ENCODE peak calls at places on chromosomes 13 and 19, in four cellular contexts. One of them, this sample, is unnamed.

GRCh38 chr19:2797280-2797679 is 12.0 kb downstream of the THOP1 start:
- DNase-seq in activated CD8-positive, alpha-beta memory T cell treated with anti-CD3 and anti-CD28 coated beads, Interleukin-2, amount 50 U/mL, for 48 hours: no peak
- DNase-seq in NCI-H187: no peak
- DNase-seq in effector memory CD4-positive, alpha-beta T cell: no peak
- DNase-seq in this sample: no peak

GRCh38 chr19:23716792-23717191 is 29.8 kb upstream of the ZNF675 start:
- DNase-seq in NCI-H187: no peak
- DNase-seq in activated CD8-positive, alpha-beta memory T cell treated with anti-CD3 and anti-CD28 coated beads, Interleukin-2, amount 50 U/mL, for 48 hours: no peak
- DNase-seq in effector memory CD4-positive, alpha-beta T cell: no peak
- DNase-seq in this sample: no peak

GRCh38 chr13:81726037-81726726 is 1385.3 kb upstream of the SPRY2 start:
- DNase-seq in NCI-H187: no peak
- DNase-seq in activated CD8-positive, alpha-beta memory T cell treated with anti-CD3 and anti-CD28 coated beads, Interleukin-2, amount 50 U/mL, for 48 hours: no peak
- DNase-seq in effector memory CD4-positive, alpha-beta T cell: no peak
- DNase-seq in this sample: peak

GRCh38 chr19:28118235-28118634 is 1094.7 kb downstream of the UQCRFS1 start:
- DNase-seq in NCI-H187: no peak
- DNase-seq in activated CD8-positive, alpha-beta memory T cell treated with anti-CD3 and anti-CD28 coated beads, Interleukin-2, amount 50 U/mL, for 48 hours: no peak
- DNase-seq in effector memory CD4-positive, alpha-beta T cell: no peak
- DNase-seq in this sample: no peak

GRCh38 chr19:45161715-45162463 is 1.1 kb upstream of the NKPD1 start:
- DNase-seq in activated CD8-positive, alpha-beta memory T cell treated with anti-CD3 and anti-CD28 coated beads, Interleukin-2, amount 50 U/mL, for 48 hours: no peak
- DNase-seq in NCI-H187: no peak
- DNase-seq in effector memory CD4-positive, alpha-beta T cell: no peak
- DNase-seq in this sample: no peak

GRCh38 chr19:28224441-28224840 is 988.5 kb downstream of the UQCRFS1 start:
- DNase-seq in activated CD8-positive, alpha-beta memory T cell treated with anti-CD3 and anti-CD28 coated beads, Interleukin-2, amount 50 U/mL, for 48 hours: no peak
- DNase-seq in effector memory CD4-positive, alpha-beta T cell: no peak
- DNase-seq in NCI-H187: no peak
- DNase-seq in this sample: no peak

GRCh38 chr19:13149628-13150186 is 468 bp downstream of the STX10 start:
- DNase-seq in effector memory CD4-positive, alpha-beta T cell: no peak
- DNase-seq in activated CD8-positive, alpha-beta memory T cell treated with anti-CD3 and anti-CD28 coated beads, Interleukin-2, amount 50 U/mL, for 48 hours: peak
- DNase-seq in NCI-H187: no peak
- DNase-seq in this sample: no peak

GRCh38 chr13:76397413-76397812 is 488.8 kb downstream of the KCTD12 start:
- DNase-seq in NCI-H187: no peak
- DNase-seq in activated CD8-positive, alpha-beta memory T cell treated with anti-CD3 and anti-CD28 coated beads, Interleukin-2, amount 50 U/mL, for 48 hours: no peak
- DNase-seq in effector memory CD4-positive, alpha-beta T cell: no peak
- DNase-seq in this sample: no peak

GRCh38 chr19:1267441-1268391 is 1.4 kb upstream of the CIRBP start:
- DNase-seq in effector memory CD4-positive, alpha-beta T cell: peak
- DNase-seq in NCI-H187: no peak
- DNase-seq in activated CD8-positive, alpha-beta memory T cell treated with anti-CD3 and anti-CD28 coated beads, Interleukin-2, amount 50 U/mL, for 48 hours: no peak
- DNase-seq in this sample: no peak

GRCh38 chr13:78319101-78319627 is 284.2 kb downstream of the POU4F1 start:
- DNase-seq in activated CD8-positive, alpha-beta memory T cell treated with anti-CD3 and anti-CD28 coated beads, Interleukin-2, amount 50 U/mL, for 48 hours: no peak
- DNase-seq in NCI-H187: no peak
- DNase-seq in effector memory CD4-positive, alpha-beta T cell: no peak
- DNase-seq in this sample: peak

GRCh38 chr13:66265446-66265845 is 964.7 kb downstream of the PCDH9 start:
- DNase-seq in NCI-H187: no peak
- DNase-seq in effector memory CD4-positive, alpha-beta T cell: no peak
- DNase-seq in activated CD8-positive, alpha-beta memory T cell treated with anti-CD3 and anti-CD28 coated beads, Interleukin-2, amount 50 U/mL, for 48 hours: no peak
- DNase-seq in this sample: no peak

GRCh38 chr19:13151605-13152355 is 1.6 kb downstream of the IER2 start:
- DNase-seq in NCI-H187: peak
- DNase-seq in effector memory CD4-positive, alpha-beta T cell: peak
- DNase-seq in activated CD8-positive, alpha-beta memory T cell treated with anti-CD3 and anti-CD28 coated beads, Interleukin-2, amount 50 U/mL, for 48 hours: peak
- DNase-seq in this sample: peak

GRCh38 chr19:9877775-9878510 is 42.8 kb downstream of the PIN1 start:
- DNase-seq in effector memory CD4-positive, alpha-beta T cell: no peak
- DNase-seq in activated CD8-positive, alpha-beta memory T cell treated with anti-CD3 and anti-CD28 coated beads, Interleukin-2, amount 50 U/mL, for 48 hours: no peak
- DNase-seq in NCI-H187: no peak
- DNase-seq in this sample: peak

GRCh38 chr13:51523082-51523518 is 61.2 kb upstream of the WDFY2 start:
- DNase-seq in NCI-H187: no peak
- DNase-seq in effector memory CD4-positive, alpha-beta T cell: no peak
- DNase-seq in activated CD8-positive, alpha-beta memory T cell treated with anti-CD3 and anti-CD28 coated beads, Interleukin-2, amount 50 U/mL, for 48 hours: no peak
- DNase-seq in this sample: no peak

GRCh38 chr19:4707956-4708650 is 15.5 kb downstream of the DPP9 start:
- DNase-seq in effector memory CD4-positive, alpha-beta T cell: no peak
- DNase-seq in activated CD8-positive, alpha-beta memory T cell treated with anti-CD3 and anti-CD28 coated beads, Interleukin-2, amount 50 U/mL, for 48 hours: no peak
- DNase-seq in NCI-H187: no peak
- DNase-seq in this sample: no peak

GRCh38 chr13:97880298-97880675 is 73.2 kb upstream of the IPO5 start:
- DNase-seq in activated CD8-positive, alpha-beta memory T cell treated with anti-CD3 and anti-CD28 coated beads, Interleukin-2, amount 50 U/mL, for 48 hours: no peak
- DNase-seq in NCI-H187: no peak
- DNase-seq in effector memory CD4-positive, alpha-beta T cell: no peak
- DNase-seq in this sample: no peak

GRCh38 chr13:41643502-41643901 is 186.2 kb downstream of the RGCC start:
- DNase-seq in effector memory CD4-positive, alpha-beta T cell: no peak
- DNase-seq in activated CD8-positive, alpha-beta memory T cell treated with anti-CD3 and anti-CD28 coated beads, Interleukin-2, amount 50 U/mL, for 48 hours: no peak
- DNase-seq in NCI-H187: no peak
- DNase-seq in this sample: no peak

GRCh38 chr19:3517638-3518037 is 11.5 kb downstream of the FZR1 start:
- DNase-seq in NCI-H187: no peak
- DNase-seq in effector memory CD4-positive, alpha-beta T cell: no peak
- DNase-seq in activated CD8-positive, alpha-beta memory T cell treated with anti-CD3 and anti-CD28 coated beads, Interleukin-2, amount 50 U/mL, for 48 hours: no peak
- DNase-seq in this sample: no peak

GRCh38 chr13:93244918-93245280 is 18.3 kb downstream of the GPC6 start:
- DNase-seq in NCI-H187: no peak
- DNase-seq in activated CD8-positive, alpha-beta memory T cell treated with anti-CD3 and anti-CD28 coated beads, Interleukin-2, amount 50 U/mL, for 48 hours: no peak
- DNase-seq in effector memory CD4-positive, alpha-beta T cell: no peak
- DNase-seq in this sample: peak

GRCh38 chr13:93079294-93079693 is 147.3 kb upstream of the GPC6 start:
- DNase-seq in NCI-H187: no peak
- DNase-seq in effector memory CD4-positive, alpha-beta T cell: no peak
- DNase-seq in activated CD8-positive, alpha-beta memory T cell treated with anti-CD3 and anti-CD28 coated beads, Interleukin-2, amount 50 U/mL, for 48 hours: no peak
- DNase-seq in this sample: no peak

GRCh38 chr13:35621989-35622388 is 145.5 kb upstream of the MAB21L1 start:
- DNase-seq in NCI-H187: no peak
- DNase-seq in activated CD8-positive, alpha-beta memory T cell treated with anti-CD3 and anti-CD28 coated beads, Interleukin-2, amount 50 U/mL, for 48 hours: no peak
- DNase-seq in effector memory CD4-positive, alpha-beta T cell: no peak
- DNase-seq in this sample: no peak

GRCh38 chr13:51950722-51951121 is 60.5 kb downstream of the ATP7B start:
- DNase-seq in NCI-H187: no peak
- DNase-seq in activated CD8-positive, alpha-beta memory T cell treated with anti-CD3 and anti-CD28 coated beads, Interleukin-2, amount 50 U/mL, for 48 hours: no peak
- DNase-seq in effector memory CD4-positive, alpha-beta T cell: no peak
- DNase-seq in this sample: no peak

GRCh38 chr19:46299004-46299509 is 2.2 kb downstream of the HIF3A start:
- DNase-seq in NCI-H187: peak
- DNase-seq in effector memory CD4-positive, alpha-beta T cell: no peak
- DNase-seq in activated CD8-positive, alpha-beta memory T cell treated with anti-CD3 and anti-CD28 coated beads, Interleukin-2, amount 50 U/mL, for 48 hours: no peak
- DNase-seq in this sample: peak

GRCh38 chr19:10283301-10283733 is 3.4 kb upstream of the ICAM4 start:
- DNase-seq in effector memory CD4-positive, alpha-beta T cell: no peak
- DNase-seq in NCI-H187: no peak
- DNase-seq in activated CD8-positive, alpha-beta memory T cell treated with anti-CD3 and anti-CD28 coated beads, Interleukin-2, amount 50 U/mL, for 48 hours: no peak
- DNase-seq in this sample: no peak

GRCh38 chr19:21698215-21698614 is 69.2 kb downstream of the ZNF100 start:
- DNase-seq in NCI-H187: no peak
- DNase-seq in effector memory CD4-positive, alpha-beta T cell: no peak
- DNase-seq in activated CD8-positive, alpha-beta memory T cell treated with anti-CD3 and anti-CD28 coated beads, Interleukin-2, amount 50 U/mL, for 48 hours: no peak
- DNase-seq in this sample: no peak

GRCh38 chr19:29666634-29667389 is 1.6 kb downstream of the PLEKHF1 start:
- DNase-seq in effector memory CD4-positive, alpha-beta T cell: no peak
- DNase-seq in activated CD8-positive, alpha-beta memory T cell treated with anti-CD3 and anti-CD28 coated beads, Interleukin-2, amount 50 U/mL, for 48 hours: no peak
- DNase-seq in NCI-H187: no peak
- DNase-seq in this sample: no peak

GRCh38 chr19:12984683-12985048 is 10.6 kb upstream of the NFIX start:
- DNase-seq in effector memory CD4-positive, alpha-beta T cell: no peak
- DNase-seq in NCI-H187: no peak
- DNase-seq in activated CD8-positive, alpha-beta memory T cell treated with anti-CD3 and anti-CD28 coated beads, Interleukin-2, amount 50 U/mL, for 48 hours: no peak
- DNase-seq in this sample: no peak